ENCODE peak calls at places on chromosomes 4 and X, in nine cellular contexts. L is fibroblast of lung; M is mesothelial cell of epicardium; J is GM20000; B is activated CD4-positive, alpha-beta T cell treated with anti-CD3 and anti-CD28 coated beads, Interleukin-2, amount 50 U/mL, for 1 hour; I is MM.1S; T is activated CD8-positive, alpha-beta T cell treated with anti-CD3 and anti-CD28 coated beads, Interleukin-2, amount 10 ng/mL, durations not matched to agents 7 days and 5 days; R is RPMI8226; X is esophagus squamous epithelium. N is an unnamed sample.

GRCh38 chr4:1872918-1873269 is 1.7 kb downstream of the NSD2 start:
- DNase-seq in R (no peak), J (peak; percentile 62), M (no peak), L (peak; percentile 82), X (no peak), I (peak; percentile 30), T (peak; percentile 55), B (no peak), N (no peak)

GRCh38 chr4:24211821-24212220 is 322.0 kb upstream of the PPARGC1A start:
- DNase-seq in I (no peak), J (no peak), R (no peak), B (no peak), X (no peak), L (peak; percentile 83), M (no peak), T (no peak), N (no peak)

GRCh38 chrX:19769467-19769866 is 117.9 kb downstream of the SH3KBP1 start:
- DNase-seq in T (no peak), R (no peak), X (no peak), L (no peak), J (no peak), M (no peak), B (no peak), I (no peak), N (no peak)

GRCh38 chrX:96987228-96987627 is 103.5 kb downstream of the RPA4 start:
- DNase-seq in R (no peak), I (no peak), X (no peak), M (no peak), B (no peak), T (no peak), J (no peak), L (peak; percentile 35), N (no peak)

GRCh38 chr4:85607624-85608023 is 132.7 kb downstream of the ARHGAP24 start:
- DNase-seq in M (no peak), I (peak; percentile 94), B (no peak), R (peak; percentile 96), X (no peak), J (no peak), L (no peak), T (no peak), N (no peak)

GRCh38 chr4:73912191-73912590 is 43.0 kb downstream of the CXCL1 start:
- DNase-seq in R (no peak), I (no peak), M (no peak), L (no peak), J (no peak), T (no peak), B (no peak), X (no peak), N (no peak)

GRCh38 chr4:16573744-16574143 is 324.7 kb downstream of the LDB2 start:
- DNase-seq in X (no peak), B (no peak), I (no peak), L (peak; percentile 85), M (no peak), R (no peak), J (no peak), T (no peak), N (no peak)

GRCh38 chr4:181234951-181235350 is 1008.3 kb upstream of the TENM3 start:
- DNase-seq in R (no peak), J (no peak), B (no peak), X (no peak), L (no peak), T (no peak), I (no peak), M (no peak), N (no peak)

GRCh38 chrX:40392599-40392998 is 188.2 kb upstream of the ATP6AP2 start:
- DNase-seq in T (no peak), R (no peak), B (no peak), I (no peak), M (no peak), J (no peak), L (no peak), X (no peak), N (no peak)

GRCh38 chr4:157739237-157739636 is 433.6 kb downstream of the GASK1B start:
- DNase-seq in R (no peak), M (no peak), T (no peak), J (no peak), X (no peak), L (peak; percentile 45), I (no peak), B (no peak), N (no peak)

GRCh38 chrX:107562482-107562881 is 65.8 kb upstream of the PRPS1 start:
- DNase-seq in X (no peak), B (no peak), L (peak; percentile 97), R (no peak), J (no peak), T (no peak), I (no peak), M (no peak), N (no peak)

GRCh38 chrX:71542411-71542810 is 9.5 kb downstream of the OGT start:
- DNase-seq in X (no peak), L (peak; percentile 55), J (no peak), T (no peak), M (no peak), R (no peak), B (no peak), I (no peak), N (no peak)